ENCODE peak calls at places on chromosomes 3 and 15, in ten cellular contexts. One of them, this sample, is unnamed.

GRCh38 chr3:46895761-46896160 is 18.2 kb downstream of the PTH1R start:
- DNase-seq in NCI-H524: no peak
- DNase-seq in T47D: no peak
- DNase-seq in GM12878: no peak
- DNase-seq in right lobe of liver: peak
- DNase-seq in progenitor cell of endocrine pancreas: no peak
- DNase-seq in stimulated activated CD4-positive, alpha-beta T cell treated with anti-CD3 and anti-CD28 coated beads, Interleukin-2, amount 100 ng/mL, for 48 hours: no peak
- DNase-seq in NCI-H1092: no peak
- DNase-seq in occipital lobe: no peak
- DNase-seq in NCI-H1436: no peak
- DNase-seq in this sample: no peak

GRCh38 chr3:140134231-140134630 is 199.2 kb downstream of the CLSTN2 start:
- DNase-seq in progenitor cell of endocrine pancreas: no peak
- DNase-seq in NCI-H524: peak
- DNase-seq in NCI-H1436: no peak
- DNase-seq in stimulated activated CD4-positive, alpha-beta T cell treated with anti-CD3 and anti-CD28 coated beads, Interleukin-2, amount 100 ng/mL, for 48 hours: no peak
- DNase-seq in NCI-H1092: no peak
- DNase-seq in occipital lobe: no peak
- DNase-seq in right lobe of liver: no peak
- DNase-seq in GM12878: no peak
- DNase-seq in T47D: no peak
- DNase-seq in this sample: no peak

GRCh38 chr15:87638554-87639083 is 617.9 kb downstream of the NTRK3 start:
- DNase-seq in T47D: no peak
- DNase-seq in NCI-H524: no peak
- DNase-seq in stimulated activated CD4-positive, alpha-beta T cell treated with anti-CD3 and anti-CD28 coated beads, Interleukin-2, amount 100 ng/mL, for 48 hours: no peak
- DNase-seq in right lobe of liver: no peak
- DNase-seq in NCI-H1092: no peak
- DNase-seq in NCI-H1436: no peak
- DNase-seq in occipital lobe: no peak
- DNase-seq in progenitor cell of endocrine pancreas: no peak
- DNase-seq in GM12878: no peak
- DNase-seq in this sample: no peak

GRCh38 chr3:151100076-151100475 is 14.6 kb downstream of the MED12L start:
- DNase-seq in NCI-H524: no peak
- DNase-seq in right lobe of liver: no peak
- DNase-seq in stimulated activated CD4-positive, alpha-beta T cell treated with anti-CD3 and anti-CD28 coated beads, Interleukin-2, amount 100 ng/mL, for 48 hours: no peak
- DNase-seq in GM12878: no peak
- DNase-seq in occipital lobe: no peak
- DNase-seq in NCI-H1436: no peak
- DNase-seq in progenitor cell of endocrine pancreas: no peak
- DNase-seq in T47D: no peak
- DNase-seq in NCI-H1092: no peak
- DNase-seq in this sample: no peak

GRCh38 chr3:155323063-155323666 is 29.7 kb upstream of the STRIT1 start:
- DNase-seq in GM12878: peak
- DNase-seq in NCI-H1092: peak
- DNase-seq in right lobe of liver: no peak
- DNase-seq in T47D: peak
- DNase-seq in NCI-H524: peak
- DNase-seq in NCI-H1436: peak
- DNase-seq in stimulated activated CD4-positive, alpha-beta T cell treated with anti-CD3 and anti-CD28 coated beads, Interleukin-2, amount 100 ng/mL, for 48 hours: no peak
- DNase-seq in occipital lobe: no peak
- DNase-seq in progenitor cell of endocrine pancreas: peak
- DNase-seq in this sample: peak

GRCh38 chr15:90126457-90127435 is 24.5 kb upstream of the IDH2 start:
- DNase-seq in NCI-H1092: no peak
- DNase-seq in right lobe of liver: peak
- DNase-seq in GM12878: no peak
- DNase-seq in progenitor cell of endocrine pancreas: peak
- DNase-seq in T47D: peak
- DNase-seq in stimulated activated CD4-positive, alpha-beta T cell treated with anti-CD3 and anti-CD28 coated beads, Interleukin-2, amount 100 ng/mL, for 48 hours: no peak
- DNase-seq in NCI-H1436: no peak
- DNase-seq in occipital lobe: no peak
- DNase-seq in NCI-H524: peak
- DNase-seq in this sample: no peak

GRCh38 chr3:158935846-158936245 is 134.0 kb downstream of the MFSD1 start:
- DNase-seq in right lobe of liver: no peak
- DNase-seq in T47D: no peak
- DNase-seq in stimulated activated CD4-positive, alpha-beta T cell treated with anti-CD3 and anti-CD28 coated beads, Interleukin-2, amount 100 ng/mL, for 48 hours: no peak
- DNase-seq in progenitor cell of endocrine pancreas: no peak
- DNase-seq in NCI-H524: no peak
- DNase-seq in occipital lobe: no peak
- DNase-seq in NCI-H1092: no peak
- DNase-seq in NCI-H1436: no peak
- DNase-seq in GM12878: no peak
- DNase-seq in this sample: no peak

GRCh38 chr3:23884481-23884880 is 32.3 kb downstream of the NKIRAS1 start:
- DNase-seq in occipital lobe: no peak
- DNase-seq in GM12878: no peak
- DNase-seq in NCI-H524: no peak
- DNase-seq in T47D: no peak
- DNase-seq in NCI-H1092: no peak
- DNase-seq in progenitor cell of endocrine pancreas: no peak
- DNase-seq in right lobe of liver: no peak
- DNase-seq in NCI-H1436: no peak
- DNase-seq in stimulated activated CD4-positive, alpha-beta T cell treated with anti-CD3 and anti-CD28 coated beads, Interleukin-2, amount 100 ng/mL, for 48 hours: no peak
- DNase-seq in this sample: peak

GRCh38 chr15:69087581-69087980 is 72.9 kb upstream of the GLCE start:
- DNase-seq in stimulated activated CD4-positive, alpha-beta T cell treated with anti-CD3 and anti-CD28 coated beads, Interleukin-2, amount 100 ng/mL, for 48 hours: no peak
- DNase-seq in occipital lobe: no peak
- DNase-seq in right lobe of liver: no peak
- DNase-seq in NCI-H1436: no peak
- DNase-seq in progenitor cell of endocrine pancreas: no peak
- DNase-seq in T47D: no peak
- DNase-seq in NCI-H1092: no peak
- DNase-seq in GM12878: no peak
- DNase-seq in NCI-H524: no peak
- DNase-seq in this sample: no peak

GRCh38 chr3:171811059-171811912 is 1.0 kb upstream of the PLD1 start:
- DNase-seq in NCI-H524: no peak
- DNase-seq in NCI-H1436: no peak
- DNase-seq in NCI-H1092: no peak
- DNase-seq in occipital lobe: no peak
- DNase-seq in progenitor cell of endocrine pancreas: no peak
- DNase-seq in stimulated activated CD4-positive, alpha-beta T cell treated with anti-CD3 and anti-CD28 coated beads, Interleukin-2, amount 100 ng/mL, for 48 hours: no peak
- DNase-seq in right lobe of liver: no peak
- DNase-seq in T47D: peak
- DNase-seq in GM12878: no peak
- DNase-seq in this sample: peak

GRCh38 chr3:114442251-114442650 is 148.4 kb downstream of the TIGIT start:
- DNase-seq in progenitor cell of endocrine pancreas: no peak
- DNase-seq in NCI-H1436: no peak
- DNase-seq in occipital lobe: no peak
- DNase-seq in NCI-H1092: no peak
- DNase-seq in stimulated activated CD4-positive, alpha-beta T cell treated with anti-CD3 and anti-CD28 coated beads, Interleukin-2, amount 100 ng/mL, for 48 hours: no peak
- DNase-seq in right lobe of liver: no peak
- DNase-seq in T47D: no peak
- DNase-seq in NCI-H524: no peak
- DNase-seq in GM12878: no peak
- DNase-seq in this sample: no peak

GRCh38 chr3:32216172-32216783 is 22.2 kb upstream of the CMTM8 start:
- DNase-seq in T47D: no peak
- DNase-seq in right lobe of liver: peak
- DNase-seq in progenitor cell of endocrine pancreas: peak
- DNase-seq in NCI-H1092: no peak
- DNase-seq in occipital lobe: no peak
- DNase-seq in NCI-H524: no peak
- DNase-seq in stimulated activated CD4-positive, alpha-beta T cell treated with anti-CD3 and anti-CD28 coated beads, Interleukin-2, amount 100 ng/mL, for 48 hours: no peak
- DNase-seq in GM12878: no peak
- DNase-seq in NCI-H1436: no peak
- DNase-seq in this sample: no peak

GRCh38 chr3:174397848-174398247 is 461.3 kb upstream of the NAALADL2 start:
- DNase-seq in occipital lobe: no peak
- DNase-seq in right lobe of liver: no peak
- DNase-seq in NCI-H524: no peak
- DNase-seq in GM12878: no peak
- DNase-seq in T47D: peak
- DNase-seq in NCI-H1436: no peak
- DNase-seq in NCI-H1092: no peak
- DNase-seq in progenitor cell of endocrine pancreas: no peak
- DNase-seq in stimulated activated CD4-positive, alpha-beta T cell treated with anti-CD3 and anti-CD28 coated beads, Interleukin-2, amount 100 ng/mL, for 48 hours: no peak
- DNase-seq in this sample: peak

GRCh38 chr3:144652573-144652972 is 681.0 kb downstream of the DIPK2A start:
- DNase-seq in NCI-H524: no peak
- DNase-seq in occipital lobe: no peak
- DNase-seq in GM12878: no peak
- DNase-seq in T47D: no peak
- DNase-seq in right lobe of liver: no peak
- DNase-seq in stimulated activated CD4-positive, alpha-beta T cell treated with anti-CD3 and anti-CD28 coated beads, Interleukin-2, amount 100 ng/mL, for 48 hours: no peak
- DNase-seq in progenitor cell of endocrine pancreas: no peak
- DNase-seq in NCI-H1436: no peak
- DNase-seq in NCI-H1092: no peak
- DNase-seq in this sample: no peak

GRCh38 chr15:34027606-34028005 is 11.4 kb downstream of the AVEN start:
- DNase-seq in progenitor cell of endocrine pancreas: no peak
- DNase-seq in T47D: no peak
- DNase-seq in right lobe of liver: no peak
- DNase-seq in GM12878: no peak
- DNase-seq in NCI-H1436: no peak
- DNase-seq in NCI-H1092: no peak
- DNase-seq in NCI-H524: no peak
- DNase-seq in occipital lobe: no peak
- DNase-seq in stimulated activated CD4-positive, alpha-beta T cell treated with anti-CD3 and anti-CD28 coated beads, Interleukin-2, amount 100 ng/mL, for 48 hours: no peak
- DNase-seq in this sample: no peak

GRCh38 chr15:98970799-98971198 is 36.8 kb downstream of the PGPEP1L start:
- DNase-seq in NCI-H1092: no peak
- DNase-seq in NCI-H524: no peak
- DNase-seq in stimulated activated CD4-positive, alpha-beta T cell treated with anti-CD3 and anti-CD28 coated beads, Interleukin-2, amount 100 ng/mL, for 48 hours: no peak
- DNase-seq in NCI-H1436: no peak
- DNase-seq in right lobe of liver: no peak
- DNase-seq in occipital lobe: no peak
- DNase-seq in GM12878: no peak
- DNase-seq in T47D: no peak
- DNase-seq in progenitor cell of endocrine pancreas: no peak
- DNase-seq in this sample: no peak

GRCh38 chr3:188338081-188338480 is 184.1 kb downstream of the LPP start:
- DNase-seq in NCI-H1436: no peak
- DNase-seq in occipital lobe: no peak
- DNase-seq in progenitor cell of endocrine pancreas: no peak
- DNase-seq in NCI-H1092: no peak
- DNase-seq in GM12878: no peak
- DNase-seq in NCI-H524: peak
- DNase-seq in stimulated activated CD4-positive, alpha-beta T cell treated with anti-CD3 and anti-CD28 coated beads, Interleukin-2, amount 100 ng/mL, for 48 hours: no peak
- DNase-seq in T47D: no peak
- DNase-seq in right lobe of liver: no peak
- DNase-seq in this sample: no peak

GRCh38 chr3:185028121-185028520 is 124.7 kb downstream of the C3orf70 start:
- DNase-seq in NCI-H1436: no peak
- DNase-seq in progenitor cell of endocrine pancreas: no peak
- DNase-seq in right lobe of liver: no peak
- DNase-seq in NCI-H1092: no peak
- DNase-seq in GM12878: no peak
- DNase-seq in stimulated activated CD4-positive, alpha-beta T cell treated with anti-CD3 and anti-CD28 coated beads, Interleukin-2, amount 100 ng/mL, for 48 hours: no peak
- DNase-seq in NCI-H524: no peak
- DNase-seq in T47D: no peak
- DNase-seq in occipital lobe: no peak
- DNase-seq in this sample: no peak

GRCh38 chr3:128274837-128275236 is 121.6 kb downstream of the EEFSEC start:
- DNase-seq in NCI-H1092: no peak
- DNase-seq in GM12878: no peak
- DNase-seq in stimulated activated CD4-positive, alpha-beta T cell treated with anti-CD3 and anti-CD28 coated beads, Interleukin-2, amount 100 ng/mL, for 48 hours: no peak
- DNase-seq in occipital lobe: no peak
- DNase-seq in right lobe of liver: no peak
- DNase-seq in progenitor cell of endocrine pancreas: no peak
- DNase-seq in NCI-H524: no peak
- DNase-seq in NCI-H1436: no peak
- DNase-seq in T47D: no peak
- DNase-seq in this sample: no peak

GRCh38 chr15:74838746-74839525 is 4.0 kb downstream of the ULK3 start:
- DNase-seq in right lobe of liver: no peak
- DNase-seq in occipital lobe: no peak
- DNase-seq in NCI-H524: no peak
- DNase-seq in progenitor cell of endocrine pancreas: no peak
- DNase-seq in NCI-H1092: no peak
- DNase-seq in NCI-H1436: no peak
- DNase-seq in stimulated activated CD4-positive, alpha-beta T cell treated with anti-CD3 and anti-CD28 coated beads, Interleukin-2, amount 100 ng/mL, for 48 hours: no peak
- DNase-seq in T47D: no peak
- DNase-seq in GM12878: no peak
- DNase-seq in this sample: peak

GRCh38 chr15:23647421-23648375 is at the start of gene MAGEL2:
- DNase-seq in occipital lobe: peak
- DNase-seq in stimulated activated CD4-positive, alpha-beta T cell treated with anti-CD3 and anti-CD28 coated beads, Interleukin-2, amount 100 ng/mL, for 48 hours: no peak
- DNase-seq in T47D: no peak
- DNase-seq in NCI-H1092: no peak
- DNase-seq in NCI-H1436: peak
- DNase-seq in NCI-H524: peak
- DNase-seq in GM12878: no peak
- DNase-seq in right lobe of liver: no peak
- DNase-seq in progenitor cell of endocrine pancreas: no peak
- DNase-seq in this sample: peak

GRCh38 chr3:184568918-184569829 is 7.6 kb downstream of the EPHB3 start:
- DNase-seq in occipital lobe: peak
- DNase-seq in progenitor cell of endocrine pancreas: no peak
- DNase-seq in stimulated activated CD4-positive, alpha-beta T cell treated with anti-CD3 and anti-CD28 coated beads, Interleukin-2, amount 100 ng/mL, for 48 hours: no peak
- DNase-seq in T47D: peak
- DNase-seq in NCI-H1092: no peak
- DNase-seq in NCI-H1436: peak
- DNase-seq in NCI-H524: peak
- DNase-seq in right lobe of liver: no peak
- DNase-seq in GM12878: no peak
- DNase-seq in this sample: peak

GRCh38 chr3:172087827-172088580 is 48.6 kb downstream of the FNDC3B start:
- DNase-seq in right lobe of liver: no peak
- DNase-seq in GM12878: peak
- DNase-seq in progenitor cell of endocrine pancreas: no peak
- DNase-seq in NCI-H1436: no peak
- DNase-seq in NCI-H524: no peak
- DNase-seq in stimulated activated CD4-positive, alpha-beta T cell treated with anti-CD3 and anti-CD28 coated beads, Interleukin-2, amount 100 ng/mL, for 48 hours: no peak
- DNase-seq in T47D: no peak
- DNase-seq in NCI-H1092: no peak
- DNase-seq in occipital lobe: no peak
- DNase-seq in this sample: no peak

GRCh38 chr3:41327718-41328117 is 128.4 kb downstream of the CTNNB1 start:
- DNase-seq in NCI-H1436: no peak
- DNase-seq in stimulated activated CD4-positive, alpha-beta T cell treated with anti-CD3 and anti-CD28 coated beads, Interleukin-2, amount 100 ng/mL, for 48 hours: no peak
- DNase-seq in progenitor cell of endocrine pancreas: no peak
- DNase-seq in occipital lobe: no peak
- DNase-seq in right lobe of liver: no peak
- DNase-seq in GM12878: no peak
- DNase-seq in T47D: peak
- DNase-seq in NCI-H524: no peak
- DNase-seq in NCI-H1092: no peak
- DNase-seq in this sample: no peak

GRCh38 chr15:88243895-88244787 is 12.4 kb downstream of the NTRK3 start:
- DNase-seq in progenitor cell of endocrine pancreas: no peak
- DNase-seq in NCI-H524: peak
- DNase-seq in occipital lobe: no peak
- DNase-seq in NCI-H1092: no peak
- DNase-seq in right lobe of liver: no peak
- DNase-seq in T47D: no peak
- DNase-seq in GM12878: no peak
- DNase-seq in NCI-H1436: no peak
- DNase-seq in stimulated activated CD4-positive, alpha-beta T cell treated with anti-CD3 and anti-CD28 coated beads, Interleukin-2, amount 100 ng/mL, for 48 hours: no peak
- DNase-seq in this sample: peak

GRCh38 chr3:107421170-107421792 is 44.0 kb downstream of the CCDC54 start:
- DNase-seq in progenitor cell of endocrine pancreas: no peak
- DNase-seq in GM12878: no peak
- DNase-seq in stimulated activated CD4-positive, alpha-beta T cell treated with anti-CD3 and anti-CD28 coated beads, Interleukin-2, amount 100 ng/mL, for 48 hours: no peak
- DNase-seq in occipital lobe: peak
- DNase-seq in right lobe of liver: no peak
- DNase-seq in NCI-H1436: peak
- DNase-seq in NCI-H524: peak
- DNase-seq in T47D: no peak
- DNase-seq in NCI-H1092: peak
- DNase-seq in this sample: peak

GRCh38 chr3:121496841-121497240 is 48.9 kb downstream of the POLQ start:
- DNase-seq in NCI-H1092: no peak
- DNase-seq in GM12878: no peak
- DNase-seq in NCI-H524: no peak
- DNase-seq in progenitor cell of endocrine pancreas: no peak
- DNase-seq in right lobe of liver: no peak
- DNase-seq in T47D: no peak
- DNase-seq in stimulated activated CD4-positive, alpha-beta T cell treated with anti-CD3 and anti-CD28 coated beads, Interleukin-2, amount 100 ng/mL, for 48 hours: no peak
- DNase-seq in occipital lobe: no peak
- DNase-seq in NCI-H1436: no peak
- DNase-seq in this sample: no peak

GRCh38 chr3:129162729-129163579 is 2.1 kb upstream of the ISY1 start:
- DNase-seq in progenitor cell of endocrine pancreas: no peak
- DNase-seq in NCI-H524: peak
- DNase-seq in stimulated activated CD4-positive, alpha-beta T cell treated with anti-CD3 and anti-CD28 coated beads, Interleukin-2, amount 100 ng/mL, for 48 hours: no peak
- DNase-seq in NCI-H1436: no peak
- DNase-seq in right lobe of liver: no peak
- DNase-seq in occipital lobe: no peak
- DNase-seq in T47D: no peak
- DNase-seq in GM12878: no peak
- DNase-seq in NCI-H1092: no peak
- DNase-seq in this sample: peak

This sample was measured in NB4.